ENCODE peak calls at places on chromosomes 7 and 10, in seven cellular contexts. One of them, this sample, is unnamed.

GRCh38 chr7:157496426-157497275 is 159.8 kb downstream of the DNAJB6 start:
- DNase-seq in OCI-LY7: no peak
- DNase-seq in HCT116: no peak
- DNase-seq in GM12878: no peak
- DNase-seq in mesendoderm: no peak
- DNase-seq in Karpas-422: no peak
- DNase-seq in K562: no peak
- DNase-seq in this sample: no peak

GRCh38 chr10:99993994-99994689 is 15.6 kb downstream of the DNMBP start:
- DNase-seq in K562: peak
- DNase-seq in OCI-LY7: peak
- DNase-seq in mesendoderm: peak
- DNase-seq in Karpas-422: peak
- DNase-seq in GM12878: peak
- DNase-seq in HCT116: no peak
- DNase-seq in this sample: peak

GRCh38 chr7:12905671-12906070 is 218.2 kb downstream of the ARL4A start:
- DNase-seq in GM12878: no peak
- DNase-seq in Karpas-422: no peak
- DNase-seq in K562: no peak
- DNase-seq in OCI-LY7: no peak
- DNase-seq in mesendoderm: no peak
- DNase-seq in HCT116: no peak
- DNase-seq in this sample: no peak

GRCh38 chr7:55574062-55574717 is 1.9 kb upstream of the VOPP1 start:
- DNase-seq in OCI-LY7: no peak
- DNase-seq in HCT116: no peak
- DNase-seq in GM12878: no peak
- DNase-seq in K562: no peak
- DNase-seq in mesendoderm: no peak
- DNase-seq in Karpas-422: no peak
- DNase-seq in this sample: no peak

GRCh38 chr10:126088144-126088543 is 191.8 kb downstream of the FANK1 start:
- DNase-seq in GM12878: no peak
- DNase-seq in K562: no peak
- DNase-seq in Karpas-422: no peak
- DNase-seq in OCI-LY7: no peak
- DNase-seq in HCT116: no peak
- DNase-seq in mesendoderm: peak
- DNase-seq in this sample: peak

GRCh38 chr10:92124524-92125168 is 166.2 kb downstream of the CPEB3 start:
- DNase-seq in mesendoderm: no peak
- DNase-seq in K562: no peak
- DNase-seq in GM12878: no peak
- DNase-seq in HCT116: no peak
- DNase-seq in OCI-LY7: no peak
- DNase-seq in Karpas-422: no peak
- DNase-seq in this sample: no peak

GRCh38 chr7:22083711-22084289 is 138.1 kb upstream of the CDCA7L start:
- DNase-seq in OCI-LY7: no peak
- DNase-seq in GM12878: no peak
- DNase-seq in K562: no peak
- DNase-seq in Karpas-422: no peak
- DNase-seq in HCT116: no peak
- DNase-seq in mesendoderm: no peak
- DNase-seq in this sample: peak

GRCh38 chr10:97724341-97724941 is 10.9 kb downstream of the MARVELD1 start:
- DNase-seq in GM12878: no peak
- DNase-seq in Karpas-422: no peak
- DNase-seq in OCI-LY7: no peak
- DNase-seq in K562: no peak
- DNase-seq in HCT116: no peak
- DNase-seq in mesendoderm: no peak
- DNase-seq in this sample: no peak

GRCh38 chr7:142585425-142585824 is 163.8 kb upstream of the PRSS1 start:
- DNase-seq in mesendoderm: peak
- DNase-seq in K562: no peak
- DNase-seq in Karpas-422: no peak
- DNase-seq in HCT116: no peak
- DNase-seq in GM12878: no peak
- DNase-seq in OCI-LY7: no peak
- DNase-seq in this sample: no peak

GRCh38 chr10:62306663-62307062 is 38.0 kb upstream of the RTKN2 start:
- DNase-seq in HCT116: no peak
- DNase-seq in OCI-LY7: no peak
- DNase-seq in GM12878: no peak
- DNase-seq in Karpas-422: no peak
- DNase-seq in mesendoderm: no peak
- DNase-seq in K562: no peak
- DNase-seq in this sample: peak

GRCh38 chr7:28732037-28732869 is 225.9 kb downstream of the TRIL start:
- DNase-seq in HCT116: no peak
- DNase-seq in Karpas-422: no peak
- DNase-seq in GM12878: no peak
- DNase-seq in K562: no peak
- DNase-seq in mesendoderm: peak
- DNase-seq in OCI-LY7: no peak
- DNase-seq in this sample: peak

GRCh38 chr7:75989084-75989725 is 5.2 kb downstream of the TMEM120A start:
- DNase-seq in K562: peak
- DNase-seq in OCI-LY7: no peak
- DNase-seq in mesendoderm: peak
- DNase-seq in GM12878: no peak
- DNase-seq in Karpas-422: no peak
- DNase-seq in HCT116: no peak
- DNase-seq in this sample: peak

GRCh38 chr10:106711313-106711906 is 453.1 kb downstream of the SORCS1 start:
- DNase-seq in OCI-LY7: peak
- DNase-seq in GM12878: no peak
- DNase-seq in K562: peak
- DNase-seq in HCT116: peak
- DNase-seq in Karpas-422: peak
- DNase-seq in mesendoderm: peak
- DNase-seq in this sample: peak

GRCh38 chr10:122459586-122460273 is 1.6 kb upstream of the HTRA1 start:
- DNase-seq in K562: no peak
- DNase-seq in Karpas-422: no peak
- DNase-seq in mesendoderm: no peak
- DNase-seq in HCT116: no peak
- DNase-seq in GM12878: no peak
- DNase-seq in OCI-LY7: no peak
- DNase-seq in this sample: no peak

GRCh38 chr10:3172081-3172445 is 519 bp downstream of the PITRM1 start:
- DNase-seq in Karpas-422: no peak
- DNase-seq in K562: no peak
- DNase-seq in OCI-LY7: no peak
- DNase-seq in mesendoderm: peak
- DNase-seq in GM12878: no peak
- DNase-seq in HCT116: peak
- DNase-seq in this sample: peak

GRCh38 chr7:68706291-68706690 is 892.0 kb upstream of the AUTS2 start:
- DNase-seq in mesendoderm: no peak
- DNase-seq in Karpas-422: no peak
- DNase-seq in GM12878: no peak
- DNase-seq in K562: no peak
- DNase-seq in OCI-LY7: no peak
- DNase-seq in HCT116: no peak
- DNase-seq in this sample: no peak

GRCh38 chr7:81244213-81244612 is 325.4 kb upstream of the SEMA3C start:
- DNase-seq in Karpas-422: no peak
- DNase-seq in OCI-LY7: no peak
- DNase-seq in GM12878: no peak
- DNase-seq in K562: no peak
- DNase-seq in HCT116: peak
- DNase-seq in mesendoderm: no peak
- DNase-seq in this sample: no peak

DNA sequence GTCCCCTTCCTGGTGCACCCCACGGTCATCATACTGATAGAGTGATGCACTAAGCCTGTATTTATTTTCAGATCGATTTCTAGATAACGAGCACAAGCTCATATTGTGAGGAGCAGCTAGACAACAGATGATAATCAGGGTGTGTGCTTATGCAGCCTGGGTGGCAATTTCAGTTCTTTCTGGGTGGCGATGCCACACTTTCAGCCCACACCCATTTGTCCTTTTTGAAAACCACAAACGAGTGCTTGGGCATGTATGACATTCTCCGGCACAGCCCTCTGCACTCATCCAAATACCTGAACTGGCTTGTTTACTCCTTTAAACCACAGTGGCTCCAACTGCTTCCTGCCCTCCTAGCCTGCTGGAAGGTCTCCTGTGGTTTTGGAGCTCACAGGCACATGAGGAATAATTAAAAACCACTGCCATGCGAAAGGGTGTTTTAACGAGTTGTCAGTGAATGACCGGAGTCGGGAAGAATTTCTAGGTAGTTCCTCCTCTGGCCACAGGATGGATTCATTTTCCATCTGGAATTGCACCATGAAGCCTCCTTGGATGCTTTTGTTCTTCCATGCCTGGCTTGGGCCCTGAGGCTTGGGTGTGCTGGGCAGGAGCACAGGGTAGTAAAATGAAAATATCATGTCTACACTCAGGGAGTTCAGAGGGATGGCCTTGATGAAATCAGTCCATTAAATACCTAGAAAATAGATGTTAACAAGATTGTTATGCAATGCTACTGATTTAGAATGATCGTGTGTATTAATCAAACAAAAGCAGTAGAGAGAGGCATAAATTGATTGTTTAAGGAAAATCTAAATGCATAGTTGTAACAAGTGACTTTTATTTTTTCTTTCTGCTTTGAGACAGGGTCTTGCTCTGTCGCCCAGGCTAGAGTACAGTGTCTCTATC is 52.4 kb upstream of the ITGB1 start:
- DNase-seq in HCT116: peak
- DNase-seq in Karpas-422: no peak
- DNase-seq in GM12878: no peak
- DNase-seq in K562: no peak
- DNase-seq in mesendoderm: peak
- DNase-seq in OCI-LY7: no peak
- DNase-seq in this sample: peak
- H3K4me2 ChIP-seq in HCT116: peak
- H3K4me2 ChIP-seq in Karpas-422: no peak
- H3K4me2 ChIP-seq in GM12878: no peak
- H3K4me2 ChIP-seq in K562: no peak
- H3K4me2 ChIP-seq in mesendoderm: no peak
- H3K4me2 ChIP-seq in OCI-LY7: no peak
- H3K4me2 ChIP-seq in this sample: peak

GRCh38 chr10:125057158-125058001 is 103.0 kb downstream of the CTBP2 start:
- DNase-seq in K562: peak
- DNase-seq in GM12878: no peak
- DNase-seq in OCI-LY7: peak
- DNase-seq in Karpas-422: no peak
- DNase-seq in mesendoderm: peak
- DNase-seq in HCT116: no peak
- DNase-seq in this sample: no peak
- H3K4me2 ChIP-seq in K562: no peak
- H3K4me2 ChIP-seq in GM12878: no peak
- H3K4me2 ChIP-seq in OCI-LY7: no peak
- H3K4me2 ChIP-seq in Karpas-422: no peak
- H3K4me2 ChIP-seq in mesendoderm: no peak
- H3K4me2 ChIP-seq in HCT116: no peak
- H3K4me2 ChIP-seq in this sample: peak

DNA sequence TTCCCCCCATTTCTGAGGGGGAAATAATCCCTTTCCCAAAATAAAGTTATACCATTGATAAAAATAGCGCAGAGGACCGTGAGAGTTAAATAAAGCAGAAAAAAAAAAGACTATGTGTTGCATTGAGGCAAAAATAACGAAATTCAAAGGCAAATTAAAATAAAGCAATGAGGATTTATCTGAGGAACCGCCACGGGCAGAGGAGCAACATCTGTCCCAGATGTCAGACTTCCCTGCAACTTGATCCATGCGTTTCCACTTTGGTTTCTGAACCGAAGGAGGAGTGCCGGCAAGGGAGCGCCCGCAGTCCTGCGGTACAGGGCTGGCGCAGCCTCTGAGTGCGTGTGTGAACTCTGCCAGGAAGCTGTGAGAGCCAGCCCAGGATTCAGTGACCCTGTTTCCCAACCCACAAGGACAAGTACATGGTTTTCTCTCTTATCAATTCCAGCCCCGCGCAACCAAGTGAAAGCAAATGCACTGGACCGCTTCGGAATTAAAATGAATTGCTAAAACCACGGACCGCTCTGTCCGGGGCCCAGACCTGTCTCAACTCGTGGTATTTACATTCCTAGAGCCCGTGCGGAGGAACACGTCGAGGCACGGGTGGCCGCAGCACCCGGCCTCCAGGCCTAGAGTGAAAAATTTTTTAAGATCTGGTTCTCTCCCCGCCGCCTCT is 291.7 kb upstream of the NFE2L3 start:
- DNase-seq in GM12878: no peak
- DNase-seq in HCT116: no peak
- DNase-seq in mesendoderm: peak
- DNase-seq in Karpas-422: no peak
- DNase-seq in K562: no peak
- DNase-seq in OCI-LY7: no peak
- DNase-seq in this sample: peak
- H3K4me2 ChIP-seq in GM12878: peak
- H3K4me2 ChIP-seq in HCT116: no peak
- H3K4me2 ChIP-seq in mesendoderm: no peak
- H3K4me2 ChIP-seq in Karpas-422: peak
- H3K4me2 ChIP-seq in K562: peak
- H3K4me2 ChIP-seq in OCI-LY7: no peak
- H3K4me2 ChIP-seq in this sample: peak

DNA sequence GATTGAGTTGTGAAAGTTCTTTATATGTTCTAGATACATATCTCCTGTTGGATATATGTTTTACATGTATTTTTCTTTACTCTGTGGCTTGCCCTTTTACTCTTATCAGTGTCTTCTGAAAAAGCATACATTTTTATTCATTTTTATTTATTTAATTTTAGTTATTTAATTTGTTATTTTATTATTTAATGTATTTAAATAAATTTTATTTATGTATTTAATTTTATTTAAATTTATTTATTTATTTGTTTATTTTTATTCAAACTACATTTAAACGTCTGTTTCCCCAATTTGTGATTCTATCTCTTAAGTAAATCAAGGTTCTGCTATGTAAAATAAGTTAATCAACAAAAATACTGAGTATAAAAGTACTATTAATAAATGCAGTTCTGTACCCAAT is 279.1 kb upstream of the AKR1E2 start:
- DNase-seq in mesendoderm: no peak
- DNase-seq in OCI-LY7: no peak
- DNase-seq in GM12878: no peak
- DNase-seq in K562: no peak
- DNase-seq in HCT116: no peak
- DNase-seq in Karpas-422: no peak
- DNase-seq in this sample: no peak
- H3K4me2 ChIP-seq in mesendoderm: no peak
- H3K4me2 ChIP-seq in OCI-LY7: no peak
- H3K4me2 ChIP-seq in GM12878: no peak
- H3K4me2 ChIP-seq in K562: no peak
- H3K4me2 ChIP-seq in HCT116: no peak
- H3K4me2 ChIP-seq in Karpas-422: no peak
- H3K4me2 ChIP-seq in this sample: no peak